ENCODE peak calls at places on chromosomes 2 and 18, in seven cellular contexts. G is adipocyte; R is GM23248; W is PC-3; Q is esophagus muscularis mucosa; D is effector memory CD4-positive, alpha-beta T cell; I is left ventricle myocardium inferior. V is an unnamed sample. For H3K4me1, the result is how much of the 10 kb centered on the place peaks cover.

GRCh38 chr2:85797959-85798358 is 44.2 kb downstream of the ATOH8 start:
- DNase-seq in G (peak), R (peak), W (peak), Q (no peak), D (no peak), I (no peak), V (no peak)

GRCh38 chr2:240919786-240920782 is 13.9 kb downstream of the CROCC2 start:
- DNase-seq in G (no peak), R (no peak), W (no peak), Q (no peak), D (no peak), I (peak), V (peak)

GRCh38 chr2:57080035-57080434 is 896.2 kb downstream of the CCDC85A start:
- DNase-seq in G (peak), R (peak), W (peak), Q (no peak), D (no peak), I (no peak), V (no peak)

GRCh38 chr2:102604754-102605153 is 14.6 kb upstream of the SLC9A2 start:
- DNase-seq in G (no peak), R (no peak), W (no peak), Q (no peak), D (no peak), I (no peak), V (no peak)

GRCh38 chr2:1478311-1479305 is 65.3 kb downstream of the TPO start:
- DNase-seq in G (no peak), R (no peak), W (no peak), Q (no peak), D (no peak), I (no peak), V (peak)

GRCh38 chr18:13137041-13137938 is 81.3 kb upstream of the LDLRAD4 start:
- DNase-seq in G (peak), R (peak), W (no peak), Q (no peak), D (peak), I (peak), V (peak)

GRCh38 chr18:8705941-8706544 is 687 bp downstream of the MTCL1 start:
- DNase-seq in G (peak), R (peak), W (peak), Q (peak), D (no peak), I (no peak), V (peak)

GRCh38 chr2:10241641-10242430 is 60.9 kb upstream of the HPCAL1 start:
- DNase-seq in G (no peak), R (no peak), W (no peak), Q (no peak), D (no peak), I (peak), V (peak)

GRCh38 chr2:161238559-161239415 is 69.4 kb upstream of the PSMD14 start:
- DNase-seq in G (peak), R (peak), W (peak), Q (no peak), D (peak), I (peak), V (peak)

GRCh38 chr18:47953471-47953931 is 23.0 kb upstream of the SMAD2 start:
- DNase-seq in G (peak), R (peak), W (peak), Q (no peak), D (no peak), I (no peak), V (no peak)

GRCh38 chr18:67651438-67651837 is 134.9 kb upstream of the DSEL start:
- DNase-seq in G (no peak), R (peak), W (no peak), Q (no peak), D (no peak), I (no peak), V (no peak)

GRCh38 chr2:23579674-23580073 is 194.7 kb downstream of the KLHL29 start:
- DNase-seq in G (no peak), R (no peak), W (no peak), Q (no peak), D (no peak), I (no peak), V (no peak)

GRCh38 chr18:23627325-23627724 is 35.4 kb downstream of the ANKRD29 start:
- DNase-seq in G (peak), R (peak), W (peak), Q (no peak), D (no peak), I (no peak), V (no peak)

GRCh38 chr2:119521437-119521825 is 2.9 kb downstream of the SCTR start:
- DNase-seq in G (no peak), R (no peak), W (no peak), Q (peak), D (no peak), I (no peak), V (no peak)

GRCh38 chr2:159285929-159286708 is at the start of gene WDSUB1:
- DNase-seq in G (peak), R (peak), W (peak), Q (peak), D (no peak), I (peak), V (peak)

GRCh38 chr2:233857511-233858118 is 3.3 kb upstream of the HJURP start:
- DNase-seq in G (peak), R (peak), W (peak), Q (no peak), D (no peak), I (no peak), V (peak)

GRCh38 chr2:231672617-231673347 is 35.5 kb upstream of the PTMA start:
- DNase-seq in G (peak), R (peak), W (no peak), Q (no peak), D (no peak), I (no peak), V (peak)

DNA sequence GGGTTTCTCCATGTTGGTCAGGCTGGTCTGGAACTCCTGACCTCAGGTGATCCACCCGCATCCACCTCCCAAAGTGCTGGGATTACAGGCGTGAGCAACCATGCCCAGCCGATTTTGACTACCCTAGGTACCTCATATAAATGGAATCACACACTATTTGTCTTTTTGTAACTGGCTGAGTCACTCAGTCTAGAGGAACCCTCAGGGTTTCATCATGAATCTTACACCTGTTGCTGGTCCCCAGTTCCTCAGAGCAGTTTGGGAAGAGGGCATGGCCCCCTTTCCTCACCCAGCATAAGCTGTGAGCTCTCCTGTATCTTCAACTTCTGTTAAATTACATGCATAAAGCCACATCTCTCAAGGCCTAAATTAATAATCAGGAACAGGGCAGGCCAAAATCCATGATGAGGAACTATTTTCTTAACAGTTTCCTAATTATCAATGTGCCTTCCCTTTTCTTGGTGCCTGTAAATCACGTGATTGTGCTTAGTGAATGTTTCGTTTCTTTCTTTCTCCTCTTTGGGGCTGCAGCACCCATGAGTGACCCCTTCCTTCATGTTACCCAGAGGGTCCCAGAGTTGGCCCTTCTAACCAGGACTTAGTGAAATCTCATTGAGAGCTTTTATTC is 20.9 kb downstream of the DYSF start:
- DNase-seq in G (no peak), R (no peak), W (peak), Q (no peak), D (no peak), I (no peak), V (peak)
- H3K4me1 ChIP-seq in G (under half), R (under half), W (under half), Q (under half), D (under half), I (half or more), V (under half)

DNA sequence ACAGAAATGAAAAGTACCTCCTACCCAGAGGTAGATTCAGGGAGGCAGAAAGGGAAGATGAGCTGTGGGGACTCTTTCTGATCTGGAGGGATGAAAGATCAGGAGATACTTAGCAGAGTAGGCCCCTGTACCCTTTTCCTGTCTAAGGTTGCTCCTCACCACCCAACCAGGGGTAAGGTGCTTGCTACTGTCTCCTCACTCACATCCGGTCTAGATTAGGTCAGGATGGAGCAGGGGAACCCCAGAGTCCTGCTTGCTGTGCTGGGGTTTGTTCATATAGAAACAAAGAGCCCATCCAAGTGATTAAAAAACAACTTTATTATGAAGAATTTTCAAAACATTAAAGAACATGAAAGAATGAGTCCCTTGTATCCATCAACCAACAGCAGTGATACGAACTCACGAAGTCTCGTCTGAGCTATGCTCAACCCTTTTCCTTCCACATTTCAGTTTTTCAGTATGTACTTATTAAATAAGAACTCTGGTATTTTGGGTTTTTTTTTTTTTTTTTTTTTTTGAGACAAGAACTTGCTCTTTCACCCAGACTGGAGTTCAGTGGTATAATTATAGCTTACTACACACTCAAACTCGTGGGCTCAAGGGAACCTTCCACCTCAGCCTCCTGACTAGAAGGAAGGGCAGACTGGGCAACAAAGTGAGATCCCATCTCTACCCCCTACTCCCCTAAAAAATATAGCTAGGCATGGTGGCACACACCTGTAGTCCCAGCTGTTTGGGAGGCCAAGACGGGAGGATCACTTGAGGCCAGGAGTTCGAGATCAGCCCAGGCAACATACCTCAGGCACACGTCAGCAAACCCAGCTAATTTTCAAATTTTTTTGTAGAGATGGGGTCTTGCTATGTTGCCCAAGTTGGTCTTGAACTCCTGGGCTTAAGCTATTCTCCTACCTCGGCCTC is 28.5 kb upstream of the MCFD2 start:
- DNase-seq in G (no peak), R (no peak), W (no peak), Q (no peak), D (peak), I (no peak), V (no peak)
- H3K4me1 ChIP-seq in G (under half), R (under half), W (under half), Q (half or more), D (under half), I (under half), V (half or more)

DNA sequence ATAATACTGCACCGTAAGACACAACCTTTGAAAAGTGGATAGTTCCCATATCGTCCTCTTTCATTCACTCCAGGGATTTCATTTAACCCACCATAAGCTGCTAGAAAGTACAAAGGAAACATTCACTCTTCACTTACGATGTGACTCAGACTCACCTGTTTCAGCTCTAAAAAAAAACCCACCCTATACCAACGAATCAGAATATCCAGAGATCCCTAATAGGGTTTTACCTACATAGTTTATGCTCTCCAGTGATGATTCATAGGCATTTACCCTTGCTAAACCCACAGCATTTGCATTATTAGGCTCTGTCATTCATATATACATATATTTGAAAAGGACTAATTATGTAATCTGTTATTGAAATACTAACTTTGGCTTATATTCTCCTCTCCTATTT is 60.2 kb downstream of the PRPF40A start:
- DNase-seq in G (no peak), R (no peak), W (peak), Q (no peak), D (no peak), I (no peak), V (no peak)
- H3K4me1 ChIP-seq in G (under half), R (under half), W (under half), Q (under half), D (under half), I (under half), V (under half)

DNA sequence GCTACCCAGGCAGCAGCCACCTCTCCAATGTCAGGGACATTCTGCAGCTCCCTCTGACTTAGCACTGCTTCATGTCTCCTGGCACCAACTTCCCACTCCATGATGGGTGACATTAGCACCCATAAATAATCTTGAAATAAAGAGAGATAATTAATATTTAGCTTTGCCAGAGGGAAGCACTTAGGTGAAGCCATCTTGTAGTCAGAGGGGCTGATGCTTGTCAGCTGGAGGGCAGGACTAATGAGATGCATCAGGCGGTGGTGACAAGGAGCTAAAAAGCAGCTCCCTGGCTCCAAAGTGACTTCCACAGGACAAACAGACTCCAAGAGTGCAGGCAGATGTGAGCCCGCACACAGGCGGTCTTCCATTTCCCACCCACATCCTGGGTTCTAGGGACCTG is 153.0 kb upstream of the ID2 start:
- DNase-seq in G (no peak), R (no peak), W (no peak), Q (no peak), D (no peak), I (no peak), V (no peak)
- H3K4me1 ChIP-seq in G (under half), R (under half), W (under half), Q (under half), D (under half), I (under half), V (under half)

GRCh38 chr2:227513113-227513512 is 41.2 kb downstream of the AGFG1 start:
- DNase-seq in G (no peak), R (peak), W (no peak), Q (no peak), D (no peak), I (no peak), V (no peak)
- H3K4me1 ChIP-seq in G (half or more), R (half or more), W (under half), Q (half or more), D (under half), I (half or more), V (half or more)

DNA sequence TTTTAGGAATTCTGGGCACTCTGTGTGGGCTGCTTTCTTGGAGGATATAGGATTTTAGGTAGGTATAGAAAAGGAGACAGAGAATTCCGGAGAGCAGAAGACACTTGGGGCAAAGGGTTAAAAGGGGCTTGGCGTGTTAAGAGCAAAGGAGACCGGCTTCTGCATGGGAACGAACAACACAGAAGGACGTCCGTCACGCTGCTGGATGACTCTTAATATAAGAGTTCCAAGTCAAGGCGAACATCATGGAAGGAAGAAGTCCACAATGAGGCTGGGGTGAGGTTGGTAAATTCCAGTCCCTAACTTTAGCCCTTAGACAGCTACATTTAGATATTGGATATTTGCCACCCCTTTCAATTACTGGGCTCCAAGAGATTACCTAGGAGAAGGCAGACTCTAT is 15.9 kb upstream of the SLC20A1 start:
- DNase-seq in G (no peak), R (no peak), W (no peak), Q (peak), D (no peak), I (no peak), V (no peak)
- H3K4me1 ChIP-seq in G (under half), R (half or more), W (half or more), Q (under half), D (under half), I (under half), V (half or more)

V was measured in spleen.